ENCODE peak calls at places on chromosomes 2 and 18, in nine cellular contexts. T is K562, L is breast epithelium, C is HCT116, X is stomach, I is HL-60, U is sigmoid colon, Z is GM23338, K is Panc1. M is an unnamed sample.

GRCh38 chr2:134173338-134174016 is 80.4 kb upstream of the MGAT5 start:
- DNase-seq in Z (no peak), L (no peak), I (no peak), T (no peak), K (no peak), C (no peak), U (no peak), X (peak), M (no peak)

GRCh38 chr2:11750422-11750821 is 4.0 kb downstream of the LPIN1 start:
- DNase-seq in K (no peak), C (no peak), T (no peak), L (no peak), Z (no peak), U (no peak), X (no peak), I (no peak), M (no peak)

GRCh38 chr2:132670104-132670960 is at the start of gene LYPD1:
- DNase-seq in I (no peak), K (no peak), L (no peak), U (peak), T (no peak), X (no peak), C (no peak), Z (peak), M (peak)

GRCh38 chr18:31206787-31207381 is 44.2 kb upstream of the DSC1 start:
- DNase-seq in L (peak), Z (peak), X (peak), K (peak), I (peak), C (peak), T (peak), U (no peak), M (peak)

GRCh38 chr2:235553696-235554100 is 59.9 kb downstream of the AGAP1 start:
- DNase-seq in Z (no peak), K (no peak), X (peak), U (no peak), I (no peak), C (no peak), T (peak), L (no peak), M (no peak)

GRCh38 chr2:100972452-100972851 is 29.6 kb upstream of the RPL31 start:
- DNase-seq in C (no peak), I (no peak), X (no peak), Z (no peak), U (peak), K (no peak), L (no peak), T (no peak), M (no peak)

GRCh38 chr2:226077841-226078240 is 678.3 kb downstream of the NYAP2 start:
- DNase-seq in X (no peak), U (no peak), L (no peak), K (no peak), C (no peak), T (no peak), Z (no peak), I (no peak), M (no peak)

GRCh38 chr2:29599946-29600345 is 321.4 kb downstream of the ALK start:
- DNase-seq in U (no peak), T (no peak), K (no peak), I (no peak), C (no peak), L (no peak), Z (no peak), X (no peak), M (no peak)

GRCh38 chr2:215364157-215365155 is 52.6 kb downstream of the ATIC start:
- DNase-seq in T (no peak), L (no peak), C (no peak), K (no peak), X (no peak), Z (no peak), U (no peak), I (no peak), M (no peak)

GRCh38 chr2:190512539-190513095 is 21.9 kb downstream of the NEMP2 start:
- DNase-seq in X (no peak), K (no peak), I (peak), C (no peak), Z (no peak), L (no peak), T (no peak), U (no peak), M (no peak)

GRCh38 chr18:74598350-74599001 is 806 bp downstream of the ZNF407 start:
- DNase-seq in C (peak), X (peak), I (peak), K (no peak), U (peak), Z (peak), T (peak), L (peak), M (no peak)

GRCh38 chr2:127721978-127722355 is 20.7 kb downstream of the SFT2D3 start:
- DNase-seq in X (no peak), K (no peak), C (no peak), L (no peak), Z (no peak), U (no peak), T (no peak), I (no peak), M (no peak)

GRCh38 chr2:240195316-240195861 is 54.9 kb upstream of the OTOS start:
- DNase-seq in X (no peak), T (no peak), C (no peak), L (no peak), K (no peak), Z (no peak), I (no peak), U (peak), M (no peak)

GRCh38 chr2:117523267-117523666 is 291.2 kb upstream of the DDX18 start:
- DNase-seq in T (peak), X (peak), K (no peak), U (peak), I (no peak), C (no peak), L (peak), Z (no peak), M (peak)

GRCh38 chr18:6731197-6731596 is 1.7 kb downstream of the ARHGAP28 start:
- DNase-seq in U (no peak), X (no peak), C (no peak), I (no peak), T (no peak), Z (peak), L (no peak), K (no peak), M (peak)

GRCh38 chr18:49786019-49786720 is 27.2 kb downstream of the ACAA2 start:
- DNase-seq in I (no peak), K (no peak), Z (no peak), U (no peak), L (no peak), T (no peak), X (no peak), C (no peak), M (no peak)

GRCh38 chr18:49778826-49779465 is 34.4 kb downstream of the ACAA2 start:
- DNase-seq in X (no peak), C (no peak), Z (no peak), U (no peak), I (no peak), K (no peak), L (no peak), T (no peak), M (no peak)

GRCh38 chr18:49788327-49788908 is 24.9 kb downstream of the ACAA2 start:
- DNase-seq in X (no peak), C (no peak), T (no peak), U (no peak), K (no peak), Z (no peak), I (no peak), L (no peak), M (peak)

GRCh38 chr18:49784427-49785185 is 28.7 kb downstream of the ACAA2 start:
- DNase-seq in C (no peak), T (no peak), Z (no peak), K (no peak), U (no peak), I (no peak), X (no peak), L (no peak), M (no peak)
- TF ChIP-seq CTCF in C (peak), T (no peak), Z (peak), K (peak), U (no peak), I (no peak), X (no peak), L (no peak), M (no peak)

GRCh38 chr2:38515155-38516074 is 87.3 kb downstream of the HNRNPLL start:
- DNase-seq in X (peak), Z (no peak), T (peak), U (peak), L (peak), K (no peak), I (peak), C (no peak), M (no peak)
- TF ChIP-seq POLR2AphosphoS5 in X (peak), Z (no peak), T (peak), U (peak), L (peak), K (no peak), I (no peak), C (no peak), M (no peak)

GRCh38 chr2:230924470-230925341 is at the start of gene GPR55:
- DNase-seq in Z (peak), L (peak), X (peak), K (no peak), I (peak), U (peak), C (no peak), T (peak), M (no peak)
- TF ChIP-seq CTCF in Z (peak), L (no peak), X (no peak), K (no peak), I (peak), U (no peak), C (peak), T (peak), M (no peak)

GRCh38 chr2:63009490-63009889 is 41.1 kb upstream of the OTX1 start:
- DNase-seq in C (no peak), I (no peak), K (no peak), X (no peak), T (no peak), Z (no peak), L (no peak), U (no peak), M (no peak)

GRCh38 chr2:63012541-63012940 is 38.1 kb upstream of the OTX1 start:
- DNase-seq in U (no peak), I (no peak), C (no peak), X (no peak), K (no peak), T (no peak), Z (no peak), L (no peak), M (no peak)

GRCh38 chr2:63013448-63013847 is 37.2 kb upstream of the OTX1 start:
- DNase-seq in K (no peak), U (no peak), I (no peak), X (no peak), T (no peak), Z (no peak), L (no peak), C (no peak), M (no peak)

GRCh38 chr2:63018439-63018838 is 32.2 kb upstream of the OTX1 start:
- DNase-seq in K (no peak), C (no peak), X (no peak), U (no peak), Z (no peak), T (no peak), L (no peak), I (no peak), M (no peak)

GRCh38 chr2:63015389-63015788 is 35.2 kb upstream of the OTX1 start:
- DNase-seq in X (no peak), L (no peak), T (no peak), C (no peak), Z (no peak), U (no peak), K (no peak), I (no peak), M (no peak)
- TF ChIP-seq POLR2AphosphoS5 in X (no peak), L (no peak), T (no peak), C (no peak), Z (no peak), U (no peak), K (no peak), I (no peak), M (no peak)

GRCh38 chr2:69171070-69171811 is 158.3 kb downstream of the ANTXR1 start:
- DNase-seq in X (peak), T (no peak), L (no peak), Z (no peak), K (no peak), I (no peak), C (no peak), U (no peak), M (no peak)

GRCh38 chr2:69177063-69177771 is 164.2 kb downstream of the ANTXR1 start:
- DNase-seq in U (peak), K (no peak), I (peak), X (peak), T (peak), C (no peak), Z (peak), L (no peak), M (peak)

GRCh38 chr2:69175795-69176715 is 163.1 kb downstream of the ANTXR1 start:
- DNase-seq in U (no peak), K (no peak), C (no peak), I (no peak), Z (no peak), L (no peak), T (no peak), X (no peak), M (no peak)

GRCh38 chr2:69171829-69172228 is 158.8 kb downstream of the ANTXR1 start:
- DNase-seq in U (no peak), K (no peak), C (no peak), Z (no peak), I (no peak), T (no peak), X (no peak), L (no peak), M (no peak)

DNA sequence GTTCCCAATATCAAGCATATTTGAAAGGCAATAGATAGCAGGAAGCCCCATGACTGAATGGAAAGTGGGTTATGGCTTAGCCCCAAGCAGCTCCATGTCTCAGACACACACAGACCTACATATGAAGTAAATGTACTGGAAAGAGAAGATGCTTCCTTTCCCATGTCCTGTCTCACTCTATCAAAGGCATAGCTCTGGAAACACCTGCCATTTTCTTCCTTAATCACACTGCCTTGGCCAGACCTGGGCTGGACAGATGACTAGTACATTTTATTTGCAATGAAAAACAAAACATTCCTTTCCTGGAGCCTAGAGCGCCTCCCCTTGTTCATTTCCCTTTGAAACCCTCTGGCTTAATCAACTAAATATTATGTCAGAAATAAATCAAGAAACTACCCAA is 160.7 kb downstream of the ANTXR1 start:
- DNase-seq in C (no peak), U (no peak), X (no peak), T (no peak), Z (no peak), L (no peak), K (no peak), I (no peak), M (peak)
- TF ChIP-seq CTCF in C (no peak), U (no peak), X (no peak), T (no peak), Z (no peak), L (no peak), K (no peak), I (no peak), M (no peak)

DNA sequence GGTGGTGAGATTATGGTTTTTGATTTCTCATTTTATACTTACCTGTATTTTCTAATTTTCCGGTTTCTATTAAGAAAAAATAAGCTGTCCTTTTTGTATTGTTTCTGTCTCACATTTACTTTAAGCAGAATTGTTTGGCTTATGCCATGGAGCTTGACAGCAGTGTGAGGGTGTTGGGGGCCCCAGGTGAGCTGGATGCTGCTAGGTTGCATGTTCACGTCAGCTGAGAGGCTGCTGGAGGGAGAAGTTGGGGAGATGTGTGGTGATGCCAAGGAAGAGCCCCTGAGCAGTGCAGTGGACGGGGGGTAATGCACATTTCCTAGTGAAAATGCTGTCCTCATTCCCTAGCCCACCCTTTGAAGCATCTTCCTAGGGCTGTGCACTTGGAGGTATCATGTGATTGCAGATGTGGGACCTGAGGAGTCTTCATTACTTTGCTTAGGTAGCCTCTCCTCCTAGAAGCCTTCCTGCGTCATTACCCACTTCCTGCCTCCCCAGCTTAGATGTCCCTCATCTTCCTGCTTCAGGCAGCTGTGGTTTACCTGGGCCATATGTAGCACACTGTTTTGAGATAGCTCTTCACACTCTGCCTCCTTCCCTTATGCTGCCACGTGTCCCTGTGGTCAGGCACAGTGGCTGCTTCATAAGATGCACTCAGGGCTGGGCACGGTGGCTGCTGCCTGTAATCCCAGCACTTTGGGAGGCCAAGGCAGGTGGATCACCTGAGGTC is 16.2 kb downstream of the ATG16L1 start:
- DNase-seq in I (peak), L (no peak), T (no peak), K (no peak), U (no peak), C (no peak), Z (no peak), X (peak), M (no peak)
- TF ChIP-seq POLR2AphosphoS5 in I (no peak), L (no peak), T (no peak), K (no peak), U (no peak), C (no peak), Z (no peak), X (peak), M (no peak)